ENCODE peak calls at places on chromosomes 12 and 14, in nine cellular contexts. One of them, this sample, is unnamed.
A peak's percentile ranks its signal among the peaks of the same experiment; 100 is the strongest.

GRCh38 chr12:76266797-76267196 is 81.4 kb downstream of the BBS10 start:
- DNase-seq in naive thymus-derived CD8-positive, alpha-beta T cell: no peak
- DNase-seq in left ventricle myocardium inferior: peak; percentile 48
- DNase-seq in hypothalamus: no peak
- DNase-seq in T-helper 22 cell: no peak
- DNase-seq in Calu3: no peak
- DNase-seq in A549: peak; percentile 6
- DNase-seq in GM03348: peak; percentile 75
- DNase-seq in HuH-7.5: no peak
- DNase-seq in this sample: no peak

GRCh38 chr12:123519151-123520001 is 14.1 kb downstream of the RILPL1 start:
- DNase-seq in left ventricle myocardium inferior: peak; percentile 75
- DNase-seq in Calu3: peak; percentile 54
- DNase-seq in hypothalamus: no peak
- DNase-seq in HuH-7.5: no peak
- DNase-seq in T-helper 22 cell: no peak
- DNase-seq in GM03348: peak; percentile 30
- DNase-seq in A549: peak; percentile 64
- DNase-seq in naive thymus-derived CD8-positive, alpha-beta T cell: no peak
- DNase-seq in this sample: no peak

GRCh38 chr14:77037338-77037782 is 8.9 kb upstream of the IRF2BPL start:
- DNase-seq in Calu3: no peak
- DNase-seq in naive thymus-derived CD8-positive, alpha-beta T cell: no peak
- DNase-seq in left ventricle myocardium inferior: no peak
- DNase-seq in T-helper 22 cell: no peak
- DNase-seq in A549: no peak
- DNase-seq in HuH-7.5: no peak
- DNase-seq in GM03348: no peak
- DNase-seq in hypothalamus: no peak
- DNase-seq in this sample: no peak

GRCh38 chr14:61568572-61569011 is 126.7 kb upstream of the HIF1A start:
- DNase-seq in T-helper 22 cell: no peak
- DNase-seq in Calu3: peak; percentile 49
- DNase-seq in GM03348: no peak
- DNase-seq in naive thymus-derived CD8-positive, alpha-beta T cell: peak; percentile 54
- DNase-seq in hypothalamus: no peak
- DNase-seq in A549: no peak
- DNase-seq in left ventricle myocardium inferior: peak; percentile 39
- DNase-seq in HuH-7.5: no peak
- DNase-seq in this sample: no peak

GRCh38 chr12:117724545-117724944 is 244.2 kb downstream of the KSR2 start:
- DNase-seq in naive thymus-derived CD8-positive, alpha-beta T cell: no peak
- DNase-seq in T-helper 22 cell: no peak
- DNase-seq in HuH-7.5: no peak
- DNase-seq in left ventricle myocardium inferior: no peak
- DNase-seq in A549: no peak
- DNase-seq in Calu3: no peak
- DNase-seq in GM03348: no peak
- DNase-seq in hypothalamus: no peak
- DNase-seq in this sample: no peak

GRCh38 chr12:78490841-78491240 is 373.7 kb upstream of the SYT1 start:
- DNase-seq in GM03348: peak; percentile 37
- DNase-seq in hypothalamus: no peak
- DNase-seq in HuH-7.5: no peak
- DNase-seq in A549: no peak
- DNase-seq in Calu3: no peak
- DNase-seq in naive thymus-derived CD8-positive, alpha-beta T cell: no peak
- DNase-seq in T-helper 22 cell: no peak
- DNase-seq in left ventricle myocardium inferior: no peak
- DNase-seq in this sample: no peak

GRCh38 chr12:116551952-116552749 is 7.0 kb upstream of the MAP1LC3B2 start:
- DNase-seq in naive thymus-derived CD8-positive, alpha-beta T cell: no peak
- DNase-seq in Calu3: no peak
- DNase-seq in HuH-7.5: no peak
- DNase-seq in T-helper 22 cell: no peak
- DNase-seq in A549: no peak
- DNase-seq in hypothalamus: no peak
- DNase-seq in GM03348: peak; percentile 42
- DNase-seq in left ventricle myocardium inferior: no peak
- DNase-seq in this sample: no peak

GRCh38 chr12:1117371-1117770 is 126.3 kb downstream of the ERC1 start:
- DNase-seq in HuH-7.5: no peak
- DNase-seq in naive thymus-derived CD8-positive, alpha-beta T cell: no peak
- DNase-seq in GM03348: no peak
- DNase-seq in Calu3: no peak
- DNase-seq in hypothalamus: no peak
- DNase-seq in A549: peak; percentile 12
- DNase-seq in left ventricle myocardium inferior: no peak
- DNase-seq in T-helper 22 cell: no peak
- DNase-seq in this sample: no peak

GRCh38 chr14:36857136-36857535 is 195.5 kb downstream of the PAX9 start:
- DNase-seq in HuH-7.5: no peak
- DNase-seq in Calu3: no peak
- DNase-seq in A549: no peak
- DNase-seq in GM03348: no peak
- DNase-seq in hypothalamus: no peak
- DNase-seq in T-helper 22 cell: no peak
- DNase-seq in naive thymus-derived CD8-positive, alpha-beta T cell: no peak
- DNase-seq in left ventricle myocardium inferior: no peak
- DNase-seq in this sample: no peak

GRCh38 chr12:2959194-2959507 is at the start of gene TEAD4:
- DNase-seq in HuH-7.5: peak; percentile 97
- DNase-seq in GM03348: peak; percentile 97
- DNase-seq in left ventricle myocardium inferior: peak; percentile 68
- DNase-seq in T-helper 22 cell: no peak
- DNase-seq in A549: peak; percentile 89
- DNase-seq in hypothalamus: no peak
- DNase-seq in Calu3: peak; percentile 88
- DNase-seq in naive thymus-derived CD8-positive, alpha-beta T cell: no peak
- DNase-seq in this sample: peak; percentile 71

GRCh38 chr14:78690836-78691235 is 520.7 kb downstream of the NRXN3 start:
- DNase-seq in naive thymus-derived CD8-positive, alpha-beta T cell: no peak
- DNase-seq in GM03348: peak; percentile 29
- DNase-seq in left ventricle myocardium inferior: no peak
- DNase-seq in A549: no peak
- DNase-seq in T-helper 22 cell: no peak
- DNase-seq in hypothalamus: no peak
- DNase-seq in HuH-7.5: no peak
- DNase-seq in Calu3: no peak
- DNase-seq in this sample: no peak

GRCh38 chr14:85711620-85712019 is 181.7 kb downstream of the FLRT2 start:
- DNase-seq in Calu3: no peak
- DNase-seq in naive thymus-derived CD8-positive, alpha-beta T cell: no peak
- DNase-seq in HuH-7.5: no peak
- DNase-seq in hypothalamus: no peak
- DNase-seq in left ventricle myocardium inferior: no peak
- DNase-seq in GM03348: no peak
- DNase-seq in A549: no peak
- DNase-seq in T-helper 22 cell: no peak
- DNase-seq in this sample: no peak